ENCODE peak calls at places on chromosomes 13 and 19, in five cellular contexts. One of them, this sample, is unnamed.

GRCh38 chr13:87919956-87920355 is 248.8 kb downstream of the SLITRK5 start:
- DNase-seq in right atrium auricular region: no peak
- DNase-seq in upper lobe of left lung: no peak
- DNase-seq in A549: no peak
- DNase-seq in Calu3: no peak
- DNase-seq in this sample: no peak

GRCh38 chr13:44816701-44817684 is 172.3 kb downstream of the NUFIP1 start:
- DNase-seq in right atrium auricular region: no peak
- DNase-seq in upper lobe of left lung: no peak
- DNase-seq in A549: peak
- DNase-seq in Calu3: peak
- DNase-seq in this sample: no peak

GRCh38 chr13:44920013-44920412 is 69.3 kb downstream of the NUFIP1 start:
- DNase-seq in right atrium auricular region: no peak
- DNase-seq in upper lobe of left lung: no peak
- DNase-seq in A549: no peak
- DNase-seq in Calu3: no peak
- DNase-seq in this sample: no peak

GRCh38 chr13:98353750-98354149 is 176.7 kb upstream of the RNF113B start:
- DNase-seq in right atrium auricular region: no peak
- DNase-seq in upper lobe of left lung: no peak
- DNase-seq in A549: no peak
- DNase-seq in Calu3: no peak
- DNase-seq in this sample: no peak

GRCh38 chr13:105960326-105960725 is 575.1 kb downstream of the EFNB2 start:
- DNase-seq in right atrium auricular region: no peak
- DNase-seq in upper lobe of left lung: no peak
- DNase-seq in A549: no peak
- DNase-seq in Calu3: no peak
- DNase-seq in this sample: no peak

GRCh38 chr13:44768775-44769578 is 192.8 kb upstream of the TSC22D1 start:
- DNase-seq in right atrium auricular region: no peak
- DNase-seq in upper lobe of left lung: no peak
- DNase-seq in A549: no peak
- DNase-seq in Calu3: peak
- DNase-seq in this sample: no peak

GRCh38 chr19:44725251-44725650 is 23.3 kb upstream of the BCL3 start:
- DNase-seq in right atrium auricular region: no peak
- DNase-seq in upper lobe of left lung: peak
- DNase-seq in A549: peak
- DNase-seq in Calu3: peak
- DNase-seq in this sample: no peak

GRCh38 chr19:29544656-29545360 is 19.0 kb downstream of the VSTM2B start:
- DNase-seq in right atrium auricular region: no peak
- DNase-seq in upper lobe of left lung: peak
- DNase-seq in A549: no peak
- DNase-seq in Calu3: no peak
- DNase-seq in this sample: no peak

GRCh38 chr13:99312493-99312883 is 5.3 kb upstream of the GPR183 start:
- DNase-seq in right atrium auricular region: peak
- DNase-seq in upper lobe of left lung: peak
- DNase-seq in A549: no peak
- DNase-seq in Calu3: no peak
- DNase-seq in this sample: peak

GRCh38 chr19:17322854-17323253 is 11.8 kb downstream of the ANO8 start:
- DNase-seq in right atrium auricular region: no peak
- DNase-seq in upper lobe of left lung: no peak
- DNase-seq in A549: no peak
- DNase-seq in Calu3: no peak
- DNase-seq in this sample: no peak

GRCh38 chr19:48258350-48258749 is 2.6 kb upstream of the CARD8 start:
- DNase-seq in right atrium auricular region: no peak
- DNase-seq in upper lobe of left lung: no peak
- DNase-seq in A549: no peak
- DNase-seq in Calu3: no peak
- DNase-seq in this sample: no peak

GRCh38 chr13:28494861-28495585 is at the start of gene FLT1:
- DNase-seq in right atrium auricular region: peak
- DNase-seq in upper lobe of left lung: peak
- DNase-seq in A549: no peak
- DNase-seq in Calu3: peak
- DNase-seq in this sample: no peak

GRCh38 chr19:19348266-19348665 is 27.6 kb downstream of the MAU2 start:
- DNase-seq in right atrium auricular region: no peak
- DNase-seq in upper lobe of left lung: no peak
- DNase-seq in A549: no peak
- DNase-seq in Calu3: no peak
- DNase-seq in this sample: no peak

GRCh38 chr19:5677156-5677555 is 3.2 kb downstream of the MICOS13 start:
- DNase-seq in right atrium auricular region: no peak
- DNase-seq in upper lobe of left lung: no peak
- DNase-seq in A549: no peak
- DNase-seq in Calu3: no peak
- DNase-seq in this sample: no peak
- TF ChIP-seq CTCF in right atrium auricular region: no peak
- TF ChIP-seq CTCF in upper lobe of left lung: no peak
- TF ChIP-seq CTCF in A549: no peak
- TF ChIP-seq CTCF in Calu3: no peak
- TF ChIP-seq CTCF in this sample: no peak

GRCh38 chr13:59901191-59901590 is 262.5 kb downstream of the DIAPH3 start:
- DNase-seq in right atrium auricular region: no peak
- DNase-seq in upper lobe of left lung: no peak
- DNase-seq in A549: no peak
- DNase-seq in Calu3: no peak
- DNase-seq in this sample: no peak

GRCh38 chr13:59906413-59907027 is 257.2 kb downstream of the DIAPH3 start:
- DNase-seq in right atrium auricular region: no peak
- DNase-seq in upper lobe of left lung: no peak
- DNase-seq in A549: no peak
- DNase-seq in Calu3: peak
- DNase-seq in this sample: no peak
- TF ChIP-seq CTCF in right atrium auricular region: no peak
- TF ChIP-seq CTCF in upper lobe of left lung: peak
- TF ChIP-seq CTCF in A549: peak
- TF ChIP-seq CTCF in Calu3: no peak
- TF ChIP-seq CTCF in this sample: peak

DNA sequence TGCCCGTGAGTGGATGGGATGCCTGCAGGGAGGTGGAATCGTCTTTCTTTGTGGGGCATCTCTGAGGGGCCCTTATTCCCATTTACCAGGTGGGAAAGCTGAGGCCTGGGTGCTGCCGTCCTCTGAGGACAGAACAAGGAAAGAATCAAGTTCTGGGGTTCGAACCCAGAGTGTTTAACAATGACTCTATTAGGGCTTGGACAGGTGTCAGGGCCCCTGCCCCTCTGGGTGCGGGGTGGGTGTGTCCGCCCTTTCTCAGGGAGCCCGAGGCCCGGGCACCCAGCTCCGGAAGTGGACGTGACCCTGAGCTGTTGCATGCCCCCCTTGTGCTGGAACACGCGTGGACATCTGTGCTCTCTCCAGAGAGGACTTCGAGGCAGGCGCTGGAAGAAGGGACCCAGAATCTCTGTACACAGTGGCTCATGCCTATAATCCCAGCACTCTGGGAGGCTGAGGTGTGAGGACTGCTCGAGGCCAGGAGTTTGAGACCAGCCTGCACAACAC is 10.8 kb downstream of the NDUFA11 start:
- DNase-seq in right atrium auricular region: no peak
- DNase-seq in upper lobe of left lung: no peak
- DNase-seq in A549: no peak
- DNase-seq in Calu3: no peak
- DNase-seq in this sample: no peak
- TF ChIP-seq CTCF in right atrium auricular region: no peak
- TF ChIP-seq CTCF in upper lobe of left lung: no peak
- TF ChIP-seq CTCF in A549: no peak
- TF ChIP-seq CTCF in Calu3: peak
- TF ChIP-seq CTCF in this sample: no peak

GRCh38 chr13:32032780-32033179 is 1.2 kb downstream of the FRY start:
- DNase-seq in right atrium auricular region: no peak
- DNase-seq in upper lobe of left lung: no peak
- DNase-seq in A549: no peak
- DNase-seq in Calu3: no peak
- DNase-seq in this sample: no peak

GRCh38 chr13:32029684-32030083 is 1.9 kb upstream of the FRY start:
- DNase-seq in right atrium auricular region: no peak
- DNase-seq in upper lobe of left lung: no peak
- DNase-seq in A549: no peak
- DNase-seq in Calu3: no peak
- DNase-seq in this sample: no peak

GRCh38 chr13:32033744-32034143 is 2.2 kb downstream of the FRY start:
- DNase-seq in right atrium auricular region: no peak
- DNase-seq in upper lobe of left lung: no peak
- DNase-seq in A549: no peak
- DNase-seq in Calu3: no peak
- DNase-seq in this sample: no peak

GRCh38 chr13:32031815-32032345 is 306 bp downstream of the FRY start:
- DNase-seq in right atrium auricular region: no peak
- DNase-seq in upper lobe of left lung: no peak
- DNase-seq in A549: no peak
- DNase-seq in Calu3: no peak
- DNase-seq in this sample: no peak

GRCh38 chr13:32031025-32031814 is at the start of gene FRY:
- DNase-seq in right atrium auricular region: peak
- DNase-seq in upper lobe of left lung: peak
- DNase-seq in A549: peak
- DNase-seq in Calu3: peak
- DNase-seq in this sample: peak
- TF ChIP-seq CTCF in right atrium auricular region: peak
- TF ChIP-seq CTCF in upper lobe of left lung: no peak
- TF ChIP-seq CTCF in A549: no peak
- TF ChIP-seq CTCF in Calu3: no peak
- TF ChIP-seq CTCF in this sample: no peak

DNA sequence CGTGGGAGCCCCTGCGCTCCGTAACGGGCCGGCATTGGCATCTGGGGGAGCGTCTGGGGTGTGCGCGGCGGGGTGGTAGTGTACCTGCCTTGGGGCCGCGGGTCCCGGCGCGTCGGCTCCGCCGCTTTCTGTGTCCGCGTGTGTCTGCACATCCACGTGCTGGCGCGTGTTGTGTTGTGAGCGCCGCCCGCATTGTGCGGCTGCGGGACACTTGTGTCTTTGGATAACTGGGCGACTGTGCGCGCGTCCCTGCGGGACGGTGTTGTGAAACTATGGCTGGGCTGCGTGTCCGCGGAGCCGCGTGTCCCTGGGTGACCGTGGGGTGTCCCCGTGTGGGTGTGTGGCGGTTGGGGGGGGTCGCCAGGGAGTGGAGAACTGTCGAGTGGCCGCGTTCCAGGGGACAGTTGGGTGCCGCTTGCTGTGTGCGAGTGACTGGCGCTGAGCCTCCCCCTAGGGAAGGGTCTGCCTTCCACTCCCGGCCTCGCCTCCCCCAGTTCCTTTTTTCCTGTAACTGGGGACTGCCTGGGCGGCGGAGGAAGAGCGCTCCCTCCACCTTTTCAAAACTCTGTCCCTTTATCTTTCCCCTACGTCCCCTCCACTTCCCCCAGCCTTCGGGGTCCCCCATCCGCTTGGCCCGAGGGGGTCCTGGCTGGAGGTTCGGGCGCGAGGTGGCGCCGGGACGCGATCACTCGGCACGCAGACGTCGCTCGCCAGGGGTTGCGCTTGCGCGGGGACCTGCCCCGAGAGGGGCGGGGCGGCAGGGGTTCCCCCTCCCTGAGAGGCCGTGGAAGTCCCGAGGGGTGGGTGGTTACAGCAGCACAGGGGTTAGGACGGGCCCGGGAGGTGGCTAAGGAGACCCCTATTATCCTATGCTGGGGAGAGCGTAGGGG is 5.6 kb upstream of the NFIC start:
- DNase-seq in right atrium auricular region: peak
- DNase-seq in upper lobe of left lung: peak
- DNase-seq in A549: no peak
- DNase-seq in Calu3: no peak
- DNase-seq in this sample: peak
- TF ChIP-seq CTCF in right atrium auricular region: no peak
- TF ChIP-seq CTCF in upper lobe of left lung: no peak
- TF ChIP-seq CTCF in A549: peak
- TF ChIP-seq CTCF in Calu3: no peak
- TF ChIP-seq CTCF in this sample: no peak

GRCh38 chr13:71067164-71067815 is 799.7 kb downstream of the DACH1 start:
- DNase-seq in right atrium auricular region: no peak
- DNase-seq in upper lobe of left lung: no peak
- DNase-seq in A549: no peak
- DNase-seq in Calu3: no peak
- DNase-seq in this sample: no peak
- TF ChIP-seq CTCF in right atrium auricular region: no peak
- TF ChIP-seq CTCF in upper lobe of left lung: no peak
- TF ChIP-seq CTCF in A549: no peak
- TF ChIP-seq CTCF in Calu3: no peak
- TF ChIP-seq CTCF in this sample: no peak

GRCh38 chr19:1618157-1619093 is 13.2 kb upstream of the UQCR11 start:
- DNase-seq in right atrium auricular region: no peak
- DNase-seq in upper lobe of left lung: no peak
- DNase-seq in A549: peak
- DNase-seq in Calu3: peak
- DNase-seq in this sample: no peak
- TF ChIP-seq CTCF in right atrium auricular region: no peak
- TF ChIP-seq CTCF in upper lobe of left lung: no peak
- TF ChIP-seq CTCF in A549: peak
- TF ChIP-seq CTCF in Calu3: peak
- TF ChIP-seq CTCF in this sample: no peak

GRCh38 chr19:49570997-49571676 is 9.2 kb downstream of the NOSIP start:
- DNase-seq in right atrium auricular region: no peak
- DNase-seq in upper lobe of left lung: no peak
- DNase-seq in A549: no peak
- DNase-seq in Calu3: no peak
- DNase-seq in this sample: no peak
- TF ChIP-seq CTCF in right atrium auricular region: no peak
- TF ChIP-seq CTCF in upper lobe of left lung: no peak
- TF ChIP-seq CTCF in A549: peak
- TF ChIP-seq CTCF in Calu3: no peak
- TF ChIP-seq CTCF in this sample: no peak

This sample was measured in coronary artery.